ENCODE peak calls at places on chromosomes 1 and 21, in eight cellular contexts. T, X, F, J, Z, W, D and G are unnamed samples.

GRCh38 chr21:35051287-35051818 is 2.3 kb upstream of the RUNX1 start:
- DNase-seq in T (peak; percentile 82), X (no peak), F (no peak), J (peak; percentile 93), Z (peak; percentile 30), W (peak; percentile 64), D (peak; percentile 91), G (no peak)

GRCh38 chr1:58244872-58245271 is 301.7 kb downstream of the OMA1 start:
- DNase-seq in T (no peak), X (no peak), F (no peak), J (no peak), Z (no peak), W (no peak), D (no peak), G (no peak)

GRCh38 chr1:189033171-189033570 is 1444.5 kb downstream of the BRINP3 start:
- DNase-seq in T (no peak), X (no peak), F (no peak), J (no peak), Z (no peak), W (no peak), D (no peak), G (no peak)

GRCh38 chr1:228511539-228512445 is 24.6 kb downstream of the RNF187 start:
- DNase-seq in T (no peak), X (no peak), F (no peak), J (peak; percentile 44), Z (no peak), W (no peak), D (no peak), G (no peak)

GRCh38 chr1:179588425-179589024 is 3.1 kb upstream of the TDRD5 start:
- DNase-seq in T (no peak), X (no peak), F (no peak), J (no peak), Z (no peak), W (no peak), D (no peak), G (no peak)

GRCh38 chr1:27137022-27137542 is 17.8 kb downstream of the SLC9A1 start:
- DNase-seq in T (peak; percentile 47), X (peak; percentile 36), F (peak; percentile 57), J (no peak), Z (no peak), W (no peak), D (no peak), G (peak; percentile 54)

GRCh38 chr1:60037669-60038068 is 35.9 kb downstream of the C1orf87 start:
- DNase-seq in T (no peak), X (no peak), F (no peak), J (no peak), Z (no peak), W (no peak), D (no peak), G (no peak)

GRCh38 chr1:89855413-89856123 is 34.7 kb downstream of the LRRC8D start:
- DNase-seq in T (peak; percentile 54), X (no peak), F (no peak), J (no peak), Z (no peak), W (no peak), D (no peak), G (no peak)

GRCh38 chr1:178886551-178886950 is 15.7 kb upstream of the ANGPTL1 start:
- DNase-seq in T (no peak), X (no peak), F (no peak), J (no peak), Z (no peak), W (no peak), D (peak; percentile 12), G (no peak)

GRCh38 chr1:200670215-200671118 is 760 bp upstream of the DDX59 start:
- DNase-seq in T (peak; percentile 85), X (no peak), F (no peak), J (no peak), Z (no peak), W (no peak), D (peak; percentile 85), G (no peak)

GRCh38 chr1:30730351-30731108 is 7.1 kb upstream of the MATN1 start:
- DNase-seq in T (no peak), X (no peak), F (no peak), J (no peak), Z (no peak), W (no peak), D (no peak), G (no peak)

GRCh38 chr1:232538224-232538942 is 91.5 kb downstream of the SIPA1L2 start:
- DNase-seq in T (peak; percentile 16), X (no peak), F (no peak), J (no peak), Z (no peak), W (peak; percentile 83), D (no peak), G (no peak)

GRCh38 chr1:163785868-163786267 is 464.1 kb downstream of the NUF2 start:
- DNase-seq in T (no peak), X (no peak), F (no peak), J (no peak), Z (no peak), W (no peak), D (no peak), G (no peak)

GRCh38 chr1:39825432-39825941 is 36.8 kb upstream of the BMP8B start:
- DNase-seq in T (no peak), X (no peak), F (no peak), J (no peak), Z (no peak), W (no peak), D (no peak), G (no peak)

GRCh38 chr1:147627435-147628110 is 42.8 kb downstream of the ACP6 start:
- DNase-seq in T (peak; percentile 70), X (no peak), F (peak; percentile 33), J (no peak), Z (peak; percentile 57), W (peak; percentile 13), D (peak; percentile 34), G (peak; percentile 30)

GRCh38 chr1:240245629-240246020 is 153.9 kb downstream of the FMN2 start:
- DNase-seq in T (no peak), X (no peak), F (no peak), J (no peak), Z (no peak), W (no peak), D (no peak), G (no peak)

GRCh38 chr1:93453911-93454310 is 6.0 kb downstream of the FNBP1L start:
- DNase-seq in T (peak; percentile 64), X (no peak), F (no peak), J (no peak), Z (no peak), W (no peak), D (no peak), G (no peak)

GRCh38 chr1:236142358-236143103 is at the start of gene GPR137B:
- DNase-seq in T (peak; percentile 66), X (peak; percentile 39), F (peak; percentile 27), J (no peak), Z (peak; percentile 51), W (no peak), D (peak; percentile 54), G (peak; percentile 75)

GRCh38 chr1:172277989-172278388 is 142.5 kb upstream of the C1orf105 start:
- DNase-seq in T (no peak), X (no peak), F (no peak), J (no peak), Z (no peak), W (no peak), D (no peak), G (no peak)

GRCh38 chr21:42287193-42288083 is 27.8 kb downstream of the TFF3 start:
- DNase-seq in T (no peak), X (no peak), F (no peak), J (no peak), Z (no peak), W (no peak), D (no peak), G (no peak)

GRCh38 chr1:99737016-99737415 is 29.4 kb downstream of the FRRS1 start:
- DNase-seq in T (peak; percentile 91), X (peak; percentile 1), F (no peak), J (no peak), Z (no peak), W (peak; percentile 3), D (peak; percentile 22), G (no peak)

GRCh38 chr1:204033321-204033720 is 39.6 kb upstream of the SOX13 start:
- DNase-seq in T (no peak), X (no peak), F (no peak), J (no peak), Z (no peak), W (no peak), D (no peak), G (no peak)

GRCh38 chr1:54833146-54833545 is 32.0 kb upstream of the TTC22 start:
- DNase-seq in T (no peak), X (no peak), F (no peak), J (peak; percentile 23), Z (no peak), W (no peak), D (no peak), G (no peak)

GRCh38 chr1:183191833-183192232 is 5.8 kb downstream of the LAMC2 start:
- DNase-seq in T (peak; percentile 54), X (no peak), F (no peak), J (no peak), Z (no peak), W (no peak), D (no peak), G (no peak)

GRCh38 chr1:147717051-147717705 is 43.2 kb downstream of the GJA5 start:
- DNase-seq in T (no peak), X (no peak), F (no peak), J (no peak), Z (no peak), W (peak; percentile 37), D (no peak), G (no peak)

GRCh38 chr1:156898151-156898550 is 4.6 kb downstream of the PEAR1 start:
- DNase-seq in T (peak; percentile 97), X (no peak), F (no peak), J (peak; percentile 71), Z (peak; percentile 57), W (no peak), D (no peak), G (no peak)

GRCh38 chr1:211951856-211952255 is 83.5 kb downstream of the INTS7 start:
- DNase-seq in T (peak; percentile 85), X (no peak), F (no peak), J (no peak), Z (no peak), W (no peak), D (no peak), G (no peak)

GRCh38 chr1:30934613-30935012 is 26.1 kb upstream of the SDC3 start:
- DNase-seq in T (no peak), X (no peak), F (no peak), J (no peak), Z (no peak), W (no peak), D (no peak), G (no peak)

GRCh38 chr1:111878649-111879048 is 110.8 kb downstream of the KCND3 start:
- DNase-seq in T (no peak), X (no peak), F (no peak), J (no peak), Z (no peak), W (no peak), D (no peak), G (no peak)

GRCh38 chr1:111563619-111564018 is 56.0 kb upstream of the RAP1A start:
- DNase-seq in T (no peak), X (no peak), F (no peak), J (no peak), Z (no peak), W (no peak), D (no peak), G (no peak)

GRCh38 chr1:84665703-84666317 is 24.5 kb downstream of the SSX2IP start:
- DNase-seq in T (no peak), X (no peak), F (no peak), J (no peak), Z (no peak), W (no peak), D (no peak), G (no peak)

GRCh38 chr1:56429288-56429687 is 150.1 kb downstream of the PLPP3 start:
- DNase-seq in T (no peak), X (no peak), F (no peak), J (no peak), Z (no peak), W (no peak), D (no peak), G (no peak)

GRCh38 chr1:1510912-1511532 is 940 bp upstream of the ATAD3A start:
- DNase-seq in T (peak; percentile 43), X (no peak), F (no peak), J (no peak), Z (no peak), W (no peak), D (peak; percentile 78), G (no peak)

GRCh38 chr1:207644852-207645631 is at the start of gene CR1L:
- DNase-seq in T (peak; percentile 69), X (peak; percentile 39), F (peak; percentile 40), J (peak; percentile 68), Z (peak; percentile 66), W (no peak), D (peak; percentile 99), G (peak; percentile 68)